ENCODE peak calls at places on chromosomes 1 and 21, in seven cellular contexts. N is RWPE1, D is NCI-H1694, C is iPS DF 6.9, O is K562, L is mesothelial cell of epicardium, I is NCI-H2081. E is an unnamed sample.

GRCh38 chr1:38077523-38078147 is 31.0 kb upstream of the POU3F1 start:
- DNase-seq in D (no peak), N (no peak), I (no peak), O (no peak), C (no peak), L (no peak), E (no peak)

GRCh38 chr1:176450526-176450925 is 12.4 kb upstream of the PAPPA2 start:
- DNase-seq in N (no peak), I (no peak), C (no peak), D (no peak), L (no peak), O (no peak), E (no peak)

GRCh38 chr1:224668991-224669390 is 52.9 kb downstream of the CNIH3 start:
- DNase-seq in I (peak; percentile 20), O (no peak), N (no peak), D (peak; percentile 61), L (no peak), C (no peak), E (no peak)

GRCh38 chr1:108609483-108610066 is 49.7 kb downstream of the EEIG2 start:
- DNase-seq in C (no peak), O (no peak), L (no peak), I (peak; percentile 23), D (no peak), N (no peak), E (no peak)

GRCh38 chr1:5980314-5981008 is 11.8 kb downstream of the NPHP4 start:
- DNase-seq in C (peak; percentile 72), L (no peak), I (peak; percentile 28), D (no peak), N (no peak), O (peak; percentile 76), E (no peak)

GRCh38 chr1:29370067-29370466 is 133.7 kb downstream of the PTPRU start:
- DNase-seq in D (peak; percentile 23), N (no peak), I (no peak), O (no peak), C (no peak), L (no peak), E (no peak)

GRCh38 chr1:29687601-29688244 is 451.4 kb downstream of the PTPRU start:
- DNase-seq in N (no peak), I (no peak), D (no peak), L (peak; percentile 1), O (no peak), C (no peak), E (no peak)

GRCh38 chr1:66533804-66534745 is at the start of gene SGIP1:
- DNase-seq in C (no peak), L (no peak), D (peak; percentile 9), O (peak; percentile 18), N (no peak), I (peak; percentile 90), E (no peak)

GRCh38 chr21:45825209-45825602 is 156.4 kb upstream of the COL6A1 start:
- DNase-seq in C (no peak), D (no peak), O (no peak), L (no peak), N (no peak), I (no peak), E (no peak)

GRCh38 chr21:14995695-14996490 is 68.9 kb downstream of the NRIP1 start:
- DNase-seq in L (no peak), O (no peak), D (no peak), I (no peak), N (no peak), C (no peak), E (no peak)

GRCh38 chr1:10724052-10724494 is 72.4 kb downstream of the CASZ1 start:
- DNase-seq in D (peak; percentile 46), L (no peak), O (no peak), I (peak; percentile 71), C (no peak), N (peak; percentile 53), E (no peak)

GRCh38 chr1:22562584-22563551 is at the start of gene EPHA8:
- DNase-seq in D (no peak), L (no peak), O (peak; percentile 72), I (peak; percentile 34), C (no peak), N (no peak), E (no peak)

GRCh38 chr1:97827887-97828286 is 92.9 kb downstream of the DPYD start:
- DNase-seq in D (no peak), I (peak; percentile 40), C (no peak), O (no peak), L (no peak), N (no peak), E (no peak)

GRCh38 chr1:181185461-181185860 is 97.0 kb downstream of the IER5 start:
- DNase-seq in I (no peak), N (no peak), D (no peak), O (no peak), C (no peak), L (peak; percentile 20), E (no peak)

GRCh38 chr1:160375788-160376524 is 9.1 kb downstream of the NHLH1 start:
- DNase-seq in N (no peak), L (no peak), I (no peak), C (no peak), D (no peak), O (peak; percentile 39), E (no peak)

GRCh38 chr1:18494304-18494703 is 13.6 kb downstream of the KLHDC7A start:
- DNase-seq in I (no peak), C (no peak), D (no peak), N (no peak), L (no peak), O (no peak), E (no peak)

GRCh38 chr1:226082959-226083302 is 20.4 kb downstream of the H3-3A start:
- DNase-seq in O (no peak), D (no peak), N (no peak), L (peak; percentile 52), I (peak; percentile 47), C (no peak), E (peak; percentile 28)

E was measured in AML-193.